ENCODE peak calls at places on chromosomes 7 and 10, in six cellular contexts. C is PC-3, T is SK-N-SH, Y is HCT116, W is neural progenitor cell, X is GM23248. R is an unnamed sample.

GRCh38 chr7:3730271-3730670 is 429.2 kb downstream of the SDK1 start:
- DNase-seq in C (no peak), W (no peak), X (no peak), T (no peak), Y (no peak), R (no peak)

GRCh38 chr10:58784361-58784760 is 271.7 kb downstream of the BICC1 start:
- DNase-seq in C (peak), Y (no peak), X (no peak), W (no peak), T (no peak), R (no peak)

GRCh38 chr10:132464256-132465192 is 67.5 kb downstream of the PWWP2B start:
- DNase-seq in T (no peak), Y (no peak), C (no peak), X (peak), W (no peak), R (no peak)

GRCh38 chr7:45161842-45162241 is 4.3 kb downstream of the RAMP3 start:
- DNase-seq in Y (no peak), W (no peak), X (no peak), C (no peak), T (no peak), R (no peak)

GRCh38 chr10:20890491-20891337 is 6.4 kb downstream of the NEBL start:
- DNase-seq in T (no peak), C (peak), X (peak), Y (no peak), W (no peak), R (no peak)

GRCh38 chr7:145848691-145849090 is 267.9 kb upstream of the CNTNAP2 start:
- DNase-seq in W (peak), Y (no peak), C (peak), X (no peak), T (peak), R (peak)

GRCh38 chr7:144713850-144714249 is 122.0 kb downstream of the TPK1 start:
- DNase-seq in Y (no peak), W (no peak), C (no peak), X (no peak), T (no peak), R (no peak)

GRCh38 chr7:82517059-82517458 is 73.5 kb upstream of the CACNA2D1 start:
- DNase-seq in Y (no peak), W (no peak), T (no peak), C (no peak), X (no peak), R (no peak)

GRCh38 chr7:22393825-22394458 is 37.0 kb upstream of the RAPGEF5 start:
- DNase-seq in X (peak), W (no peak), C (no peak), T (peak), Y (no peak), R (no peak)

GRCh38 chr7:74525881-74526280 is 72.2 kb downstream of the GTF2IRD1 start:
- DNase-seq in T (no peak), C (no peak), Y (no peak), W (no peak), X (no peak), R (peak)

GRCh38 chr7:604038-604883 is 84.6 kb upstream of the PDGFA start:
- DNase-seq in Y (no peak), T (no peak), X (peak), C (no peak), W (no peak), R (no peak)

GRCh38 chr7:95473276-95473985 is 12.3 kb upstream of the ASB4 start:
- DNase-seq in C (no peak), X (no peak), Y (no peak), W (peak), T (no peak), R (no peak)

GRCh38 chr7:51077951-51078350 is 238.7 kb downstream of the COBL start:
- DNase-seq in T (no peak), W (no peak), Y (no peak), C (no peak), X (peak), R (no peak)

GRCh38 chr10:44008270-44008916 is 359.7 kb upstream of the ZNF32 start:
- DNase-seq in X (peak), W (no peak), Y (no peak), C (peak), T (no peak), R (peak)

GRCh38 chr7:30091431-30092386 is 43.1 kb upstream of the MTURN start:
- DNase-seq in C (peak), T (no peak), X (peak), W (no peak), Y (no peak), R (no peak)

GRCh38 chr7:131108212-131108980 is 219.3 kb upstream of the MKLN1 start:
- DNase-seq in W (no peak), Y (no peak), X (peak), C (peak), T (no peak), R (peak)

GRCh38 chr10:75304740-75305380 is 69.1 kb upstream of the COMTD1 start:
- DNase-seq in C (no peak), W (no peak), Y (no peak), X (no peak), T (no peak), R (no peak)

GRCh38 chr10:93542358-93542791 is 24.1 kb upstream of the FFAR4 start:
- DNase-seq in Y (no peak), X (peak), T (peak), W (peak), C (peak), R (no peak)

GRCh38 chr7:79217468-79217867 is 236.0 kb downstream of the MAGI2 start:
- DNase-seq in T (no peak), W (no peak), Y (no peak), C (peak), X (peak), R (no peak)

GRCh38 chr10:117546020-117546629 is 3.6 kb downstream of the EMX2 start:
- DNase-seq in X (peak), T (no peak), Y (no peak), C (no peak), W (no peak), R (no peak)

GRCh38 chr10:71344916-71345557 is 26.0 kb downstream of the SLC29A3 start:
- DNase-seq in Y (no peak), C (no peak), W (peak), T (peak), X (no peak), R (no peak)

GRCh38 chr10:47058303-47058702 is 147.1 kb downstream of the PTPN20 start:
- DNase-seq in Y (no peak), X (no peak), T (no peak), C (no peak), W (no peak), R (no peak)

GRCh38 chr10:43121444-43121843 is 16.8 kb upstream of the CSGALNACT2 start:
- DNase-seq in W (no peak), X (no peak), C (no peak), T (no peak), Y (no peak), R (no peak)

GRCh38 chr7:85125160-85125559 is 61.7 kb downstream of the SEMA3D start:
- DNase-seq in T (no peak), W (no peak), C (no peak), Y (no peak), X (no peak), R (no peak)

GRCh38 chr10:93867481-93867880 is 26.3 kb upstream of the SLC35G1 start:
- DNase-seq in C (no peak), W (no peak), T (no peak), Y (no peak), X (no peak), R (no peak)

DNA sequence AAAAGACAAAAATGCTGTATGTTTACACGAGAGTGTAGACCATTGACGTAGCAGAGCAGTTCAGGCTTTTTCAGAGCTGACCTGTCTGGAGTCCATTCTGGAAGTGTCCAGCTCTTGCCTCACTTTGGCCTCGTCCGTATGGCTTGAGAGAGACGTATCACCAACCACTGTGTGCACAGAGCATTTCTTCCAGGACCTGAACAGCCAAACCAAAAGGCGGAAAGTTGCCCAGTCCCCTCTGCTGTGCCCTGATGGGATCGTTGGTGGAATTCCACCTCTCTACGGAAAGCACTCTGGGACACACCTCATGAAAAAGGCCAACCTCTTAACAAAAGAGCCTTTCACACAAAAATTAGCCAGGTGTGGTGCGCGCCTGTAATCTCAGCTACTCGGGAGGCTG is 184.7 kb upstream of the SH2B2 start:
- DNase-seq in Y (no peak), W (no peak), C (no peak), T (no peak), X (no peak), R (no peak)
- TF ChIP-seq EZH2phosphoT487 in Y (no peak), W (no peak), C (no peak), T (no peak), X (no peak), R (no peak)

GRCh38 chr10:130578532-130579289 is 442.5 kb downstream of the GLRX3 start:
- DNase-seq in T (no peak), X (no peak), Y (no peak), W (no peak), C (no peak), R (no peak)
- H2AFZ ChIP-seq in T (no peak), X (no peak), Y (no peak), W (no peak), C (no peak), R (no peak)

GRCh38 chr10:122117475-122117874 is 128.5 kb downstream of the TACC2 start:
- DNase-seq in Y (no peak), C (no peak), W (no peak), T (no peak), X (no peak), R (no peak)

GRCh38 chr10:122123186-122123585 is 134.2 kb downstream of the TACC2 start:
- DNase-seq in W (no peak), Y (no peak), X (no peak), T (no peak), C (no peak), R (no peak)

GRCh38 chr10:122121059-122121458 is 132.1 kb downstream of the TACC2 start:
- DNase-seq in C (no peak), W (no peak), X (no peak), T (no peak), Y (no peak), R (no peak)

GRCh38 chr10:122122493-122122892 is 133.5 kb downstream of the TACC2 start:
- DNase-seq in Y (no peak), C (no peak), X (no peak), W (no peak), T (no peak), R (no peak)

GRCh38 chr10:122120008-122120744 is 131.2 kb downstream of the TACC2 start:
- DNase-seq in X (no peak), T (no peak), Y (no peak), W (no peak), C (no peak), R (no peak)
- H3K9ac ChIP-seq in X (no peak), T (no peak), Y (no peak), W (no peak), C (no peak), R (no peak)

GRCh38 chr7:18082169-18082568 is 54.5 kb upstream of the PRPS1L1 start:
- DNase-seq in T (no peak), X (no peak), Y (no peak), W (no peak), C (no peak), R (no peak)
- TF ChIP-seq EZH2phosphoT487 in T (no peak), X (no peak), Y (no peak), W (no peak), C (no peak), R (no peak)

GRCh38 chr10:69318087-69318996 is 40.0 kb downstream of the HK1 start:
- DNase-seq in Y (peak), T (peak), X (peak), C (peak), W (peak), R (peak)

GRCh38 chr10:69315100-69315542 is 36.8 kb downstream of the HK1 start:
- DNase-seq in W (no peak), C (no peak), X (no peak), Y (no peak), T (no peak), R (no peak)

GRCh38 chr10:69317175-69318086 is 39.1 kb downstream of the HK1 start:
- DNase-seq in W (no peak), X (no peak), C (peak), T (no peak), Y (no peak), R (no peak)

GRCh38 chr10:69316313-69317059 is 38.2 kb downstream of the HK1 start:
- DNase-seq in C (peak), Y (no peak), X (peak), W (no peak), T (no peak), R (no peak)

GRCh38 chr10:69315610-69316312 is 37.5 kb downstream of the HK1 start:
- DNase-seq in Y (no peak), C (no peak), X (no peak), W (no peak), T (no peak), R (no peak)
- H2AFZ ChIP-seq in Y (no peak), C (no peak), X (peak), W (no peak), T (peak), R (no peak)

DNA sequence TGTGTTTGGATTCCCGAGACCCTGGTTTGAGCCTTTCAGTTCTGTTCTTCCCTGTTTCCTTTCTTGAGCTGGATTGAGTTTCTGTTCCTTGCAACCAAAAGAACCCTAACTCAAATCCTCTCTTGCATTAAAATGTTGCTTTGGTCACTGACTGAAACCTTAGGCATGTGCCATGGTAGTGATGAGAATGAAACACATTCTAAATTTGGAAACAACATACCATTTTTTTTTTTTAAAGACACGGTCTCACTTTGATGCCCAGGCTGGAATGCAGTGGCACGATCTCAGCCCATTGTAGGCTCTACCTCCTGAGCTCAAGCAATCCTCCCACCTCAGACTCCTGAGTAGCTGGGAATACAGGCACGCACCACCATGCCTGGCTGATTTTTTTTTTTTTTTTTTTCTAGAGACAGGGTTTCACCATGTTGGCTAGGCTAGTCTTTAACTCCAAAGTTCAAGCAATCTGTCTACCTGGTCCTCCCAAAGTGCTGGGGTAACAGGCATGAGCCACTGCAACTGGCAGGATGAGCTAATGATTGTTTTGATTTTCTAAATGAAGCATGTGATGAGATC is 8.4 kb downstream of the THAP5 start:
- DNase-seq in W (no peak), X (peak), Y (no peak), T (no peak), C (no peak), R (peak)
- H3K9ac ChIP-seq in W (no peak), X (no peak), Y (no peak), T (no peak), C (no peak), R (no peak)

DNA sequence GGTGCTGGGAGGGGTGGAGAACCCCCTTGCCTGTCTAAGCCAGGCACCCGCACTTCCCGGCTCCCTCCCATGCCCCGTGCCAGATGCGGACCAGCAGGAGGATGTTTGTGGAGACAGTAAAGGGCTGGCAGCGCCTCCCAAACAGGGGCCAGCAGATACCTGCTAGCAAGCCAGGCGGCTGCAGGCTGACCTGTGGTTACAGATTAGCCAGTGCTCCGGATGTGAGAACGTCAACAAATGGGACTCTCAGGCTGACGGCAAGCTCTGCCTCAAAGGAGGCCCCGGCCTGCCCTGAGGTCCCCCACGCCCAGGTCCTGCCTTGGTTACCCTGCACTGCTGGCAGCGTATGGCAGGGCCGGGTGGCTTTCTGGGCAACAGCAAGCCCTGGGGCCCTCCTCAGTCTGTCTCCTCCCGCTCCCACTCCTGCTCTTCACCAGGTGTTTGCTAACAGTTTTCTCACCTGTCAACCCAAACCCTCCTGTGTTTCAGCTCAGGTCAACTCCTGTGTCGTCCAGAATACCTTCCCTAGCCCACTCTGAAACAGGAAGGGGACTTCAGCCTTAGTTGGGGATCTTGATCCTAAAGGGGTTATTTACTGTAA is 85.4 kb downstream of the NEURL1 start:
- DNase-seq in Y (no peak), C (no peak), X (no peak), W (no peak), T (no peak), R (peak)
- TF ChIP-seq EZH2phosphoT487 in Y (no peak), C (no peak), X (no peak), W (no peak), T (no peak), R (no peak)